ENCODE peak calls at places on chromosomes 1 and 21, in four cellular contexts. One of them, this sample, is unnamed. For H3K36me3, the result is how much of the 10 kb centered on the place peaks cover.

GRCh38 chr1:24108334-24109165 is 3.4 kb downstream of the MYOM3 start:
- DNase-seq in H7: peak
- DNase-seq in mesenchymal stem cell: peak
- DNase-seq in PC-9: peak
- DNase-seq in this sample: peak

GRCh38 chr1:32500387-32501209 is 35.7 kb downstream of the ZBTB8B start:
- DNase-seq in H7: peak
- DNase-seq in mesenchymal stem cell: peak
- DNase-seq in PC-9: peak
- DNase-seq in this sample: peak

GRCh38 chr21:32844653-32845443 is 73.3 kb upstream of the PAXBP1 start:
- DNase-seq in H7: no peak
- DNase-seq in mesenchymal stem cell: peak
- DNase-seq in PC-9: no peak
- DNase-seq in this sample: peak

GRCh38 chr1:188170446-188170845 is 1341.7 kb downstream of the PLA2G4A start:
- DNase-seq in H7: no peak
- DNase-seq in mesenchymal stem cell: no peak
- DNase-seq in PC-9: no peak
- DNase-seq in this sample: no peak

GRCh38 chr1:28887835-28888682 is 26.3 kb upstream of the EPB41 start:
- DNase-seq in H7: peak
- DNase-seq in mesenchymal stem cell: no peak
- DNase-seq in PC-9: peak
- DNase-seq in this sample: no peak

GRCh38 chr1:46041974-46042373 is 90.5 kb downstream of the PIK3R3 start:
- DNase-seq in H7: no peak
- DNase-seq in mesenchymal stem cell: no peak
- DNase-seq in PC-9: no peak
- DNase-seq in this sample: peak

GRCh38 chr1:150650193-150650592 is 20.8 kb upstream of the ENSA start:
- DNase-seq in H7: no peak
- DNase-seq in mesenchymal stem cell: no peak
- DNase-seq in PC-9: peak
- DNase-seq in this sample: no peak

GRCh38 chr1:89203166-89203565 is 4.4 kb upstream of the GBP4 start:
- DNase-seq in H7: no peak
- DNase-seq in mesenchymal stem cell: peak
- DNase-seq in PC-9: no peak
- DNase-seq in this sample: peak

GRCh38 chr1:228146761-228147693 is 2.7 kb upstream of the GJC2 start:
- DNase-seq in H7: peak
- DNase-seq in mesenchymal stem cell: no peak
- DNase-seq in PC-9: no peak
- DNase-seq in this sample: no peak

GRCh38 chr1:3342960-3343359 is 111.5 kb upstream of the ARHGEF16 start:
- DNase-seq in H7: no peak
- DNase-seq in mesenchymal stem cell: no peak
- DNase-seq in PC-9: no peak
- DNase-seq in this sample: no peak

GRCh38 chr1:19698181-19698580 is 33.5 kb downstream of the HTR6 start:
- DNase-seq in H7: peak
- DNase-seq in mesenchymal stem cell: no peak
- DNase-seq in PC-9: no peak
- DNase-seq in this sample: no peak
- H3K36me3 ChIP-seq in H7: under half
- H3K36me3 ChIP-seq in mesenchymal stem cell: under half
- H3K36me3 ChIP-seq in PC-9: under half
- H3K36me3 ChIP-seq in this sample: under half

DNA sequence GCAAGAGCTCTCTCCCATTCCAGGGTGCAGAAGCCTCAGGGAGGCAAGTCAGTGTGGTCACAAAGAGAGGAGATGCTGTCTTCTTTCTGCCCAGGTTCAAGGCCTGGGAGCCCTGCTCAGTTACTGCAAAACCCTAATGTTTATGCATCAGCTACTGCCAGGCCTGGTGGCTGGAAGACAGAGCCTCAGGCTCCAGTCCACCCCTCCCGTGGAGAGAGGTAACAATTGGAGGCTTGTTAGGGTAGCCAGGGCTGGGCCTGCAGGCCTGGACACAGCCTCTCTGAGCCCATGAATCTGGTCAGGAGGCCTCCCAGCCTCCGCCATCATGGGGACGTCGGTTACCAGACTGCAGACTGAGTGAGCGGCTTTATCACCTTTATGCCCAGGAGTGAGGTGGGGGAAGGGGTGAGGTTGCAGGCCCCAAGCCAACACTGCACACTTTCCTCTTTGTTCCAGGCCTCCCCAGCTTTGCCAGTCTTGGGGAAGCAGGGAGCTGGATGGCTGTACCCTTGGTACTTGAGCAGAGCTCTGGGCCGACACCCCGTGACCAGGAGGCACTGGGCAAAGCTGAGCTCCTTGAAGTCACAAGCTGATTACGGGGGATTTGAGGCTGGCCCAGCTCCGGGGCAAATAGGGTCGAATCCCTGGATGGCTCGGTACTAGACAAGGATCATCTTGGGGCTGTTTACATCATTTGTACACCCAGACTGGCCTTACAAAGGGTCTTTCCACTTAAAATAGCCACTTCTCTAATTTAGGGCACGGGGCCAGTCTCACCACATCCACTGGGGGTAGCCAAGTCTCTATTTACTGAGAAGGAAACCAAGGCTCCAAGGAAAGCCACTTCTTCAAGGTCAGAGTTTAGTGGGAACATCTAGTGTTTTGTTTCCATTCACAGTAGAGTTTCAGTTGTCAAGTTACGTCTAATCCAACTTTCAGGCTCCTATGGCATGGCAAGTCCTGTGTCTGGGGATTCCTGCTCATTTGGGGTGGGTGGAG is 5.2 kb downstream of the SLC2A1 start:
- DNase-seq in H7: no peak
- DNase-seq in mesenchymal stem cell: no peak
- DNase-seq in PC-9: no peak
- DNase-seq in this sample: no peak
- H3K36me3 ChIP-seq in H7: under half
- H3K36me3 ChIP-seq in mesenchymal stem cell: under half
- H3K36me3 ChIP-seq in PC-9: under half
- H3K36me3 ChIP-seq in this sample: under half

DNA sequence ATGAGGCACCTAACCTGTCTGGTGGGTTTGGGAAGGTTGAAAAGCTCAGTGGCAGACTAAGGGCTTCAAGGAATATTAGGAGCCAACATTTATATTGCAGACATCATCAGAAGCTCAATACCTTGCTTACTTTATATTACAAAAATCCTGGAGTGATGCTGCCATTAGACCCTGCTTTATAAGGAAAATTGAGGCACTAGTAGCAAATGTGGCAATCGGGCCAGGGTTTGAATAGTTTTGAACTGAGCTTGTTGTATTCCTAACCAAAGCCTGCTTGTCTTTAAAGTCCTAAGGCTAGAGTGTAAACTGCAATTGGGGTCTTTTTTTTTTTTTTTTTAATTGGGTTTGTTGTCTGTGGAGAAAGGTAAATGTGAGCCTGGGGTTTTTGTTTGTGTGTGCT is 14.3 kb downstream of the L1TD1 start:
- DNase-seq in H7: no peak
- DNase-seq in mesenchymal stem cell: no peak
- DNase-seq in PC-9: no peak
- DNase-seq in this sample: no peak
- H3K36me3 ChIP-seq in H7: under half
- H3K36me3 ChIP-seq in mesenchymal stem cell: under half
- H3K36me3 ChIP-seq in PC-9: under half
- H3K36me3 ChIP-seq in this sample: under half

DNA sequence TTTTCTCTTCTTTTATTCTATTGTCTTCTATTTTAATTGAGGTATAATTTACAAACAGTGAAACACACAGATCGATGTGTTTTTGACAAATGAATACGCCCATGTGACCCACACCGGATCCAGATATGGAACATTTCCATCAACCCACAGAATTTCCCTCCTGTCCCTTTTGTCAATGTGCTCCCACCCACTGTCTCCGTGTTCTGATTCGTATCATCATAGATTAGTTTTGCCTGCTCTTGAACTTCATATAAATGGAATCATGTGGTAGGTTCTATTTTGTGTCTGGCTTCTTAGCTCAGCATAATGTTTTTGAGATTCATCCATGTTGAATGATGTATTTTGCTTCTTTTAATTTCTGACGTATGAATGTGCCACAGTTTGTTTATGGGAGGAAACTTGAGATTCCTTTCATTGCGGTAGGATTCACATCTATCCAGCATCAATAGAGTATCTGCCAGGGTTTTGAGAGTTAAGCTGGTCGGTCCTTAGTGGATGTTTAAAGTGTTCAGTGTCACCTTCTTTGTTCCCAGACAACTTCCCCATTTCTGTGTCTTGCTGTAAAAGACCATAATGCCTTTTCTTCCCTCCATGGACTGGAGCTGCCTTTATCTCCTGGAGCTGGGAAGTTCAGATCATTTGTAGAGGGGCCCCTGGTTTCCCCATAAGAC is 14.7 kb downstream of the NAV1 start:
- DNase-seq in H7: no peak
- DNase-seq in mesenchymal stem cell: no peak
- DNase-seq in PC-9: no peak
- DNase-seq in this sample: no peak
- H3K36me3 ChIP-seq in H7: under half
- H3K36me3 ChIP-seq in mesenchymal stem cell: under half
- H3K36me3 ChIP-seq in PC-9: under half
- H3K36me3 ChIP-seq in this sample: under half

This sample was measured in adipocyte.